ENCODE peak calls at places on chromosome 12, in six cellular contexts. B, C, L, J, M and D are unnamed samples. For H3K4me1, the result is how much of the 10 kb centered on the place peaks cover.

GRCh38 chr12:10285919-10286318 is 21.8 kb upstream of the KLRD1 start:
- DNase-seq in M (no peak), B (no peak), J (no peak), L (no peak), C (no peak), D (no peak)

GRCh38 chr12:112159146-112159541 is 33.8 kb downstream of the TRAFD1 start:
- DNase-seq in M (no peak), J (no peak), L (no peak), B (no peak), C (no peak), D (no peak)

GRCh38 chr12:64665506-64665905 is 55.2 kb downstream of the RASSF3 start:
- DNase-seq in B (no peak), L (no peak), C (no peak), J (no peak), M (peak), D (peak)

GRCh38 chr12:76535170-76535569 is 24.4 kb downstream of the OSBPL8 start:
- DNase-seq in L (no peak), B (no peak), J (no peak), M (no peak), C (no peak), D (no peak)

GRCh38 chr12:64819816-64820402 is 4.5 kb upstream of the TBC1D30 start:
- DNase-seq in L (no peak), C (no peak), B (no peak), M (no peak), J (no peak), D (no peak)

GRCh38 chr12:16184691-16185090 is 92.8 kb downstream of the SLC15A5 start:
- DNase-seq in C (no peak), L (no peak), J (no peak), B (no peak), M (no peak), D (no peak)

GRCh38 chr12:52436000-52436827 is 2.0 kb upstream of the KRT75 start:
- DNase-seq in L (no peak), J (no peak), M (peak), C (peak), B (no peak), D (no peak)

GRCh38 chr12:20368653-20369163 is 371 bp downstream of the PDE3A start:
- DNase-seq in J (no peak), B (no peak), C (peak), L (peak), M (peak), D (peak)

GRCh38 chr12:50788562-50788961 is 24.7 kb downstream of the ATF1 start:
- DNase-seq in M (no peak), B (no peak), C (peak), L (no peak), J (peak), D (peak)

GRCh38 chr12:92828565-92828964 is 100.5 kb downstream of the EEA1 start:
- DNase-seq in C (no peak), J (no peak), L (no peak), B (no peak), M (no peak), D (no peak)

GRCh38 chr12:14403711-14404164 is 38.3 kb downstream of the ATF7IP start:
- DNase-seq in J (no peak), M (no peak), B (no peak), C (peak), L (no peak), D (peak)

GRCh38 chr12:89731614-89732013 is 23.0 kb upstream of the ATP2B1 start:
- DNase-seq in B (no peak), L (no peak), C (peak), J (no peak), M (no peak), D (peak)

GRCh38 chr12:107503851-107504502 is 181.6 kb upstream of the PWP1 start:
- DNase-seq in J (no peak), C (peak), L (no peak), B (no peak), M (no peak), D (no peak)

GRCh38 chr12:122646568-122647220 is 56.5 kb downstream of the HCAR2 start:
- DNase-seq in B (no peak), L (no peak), M (no peak), J (peak), C (peak), D (peak)

DNA sequence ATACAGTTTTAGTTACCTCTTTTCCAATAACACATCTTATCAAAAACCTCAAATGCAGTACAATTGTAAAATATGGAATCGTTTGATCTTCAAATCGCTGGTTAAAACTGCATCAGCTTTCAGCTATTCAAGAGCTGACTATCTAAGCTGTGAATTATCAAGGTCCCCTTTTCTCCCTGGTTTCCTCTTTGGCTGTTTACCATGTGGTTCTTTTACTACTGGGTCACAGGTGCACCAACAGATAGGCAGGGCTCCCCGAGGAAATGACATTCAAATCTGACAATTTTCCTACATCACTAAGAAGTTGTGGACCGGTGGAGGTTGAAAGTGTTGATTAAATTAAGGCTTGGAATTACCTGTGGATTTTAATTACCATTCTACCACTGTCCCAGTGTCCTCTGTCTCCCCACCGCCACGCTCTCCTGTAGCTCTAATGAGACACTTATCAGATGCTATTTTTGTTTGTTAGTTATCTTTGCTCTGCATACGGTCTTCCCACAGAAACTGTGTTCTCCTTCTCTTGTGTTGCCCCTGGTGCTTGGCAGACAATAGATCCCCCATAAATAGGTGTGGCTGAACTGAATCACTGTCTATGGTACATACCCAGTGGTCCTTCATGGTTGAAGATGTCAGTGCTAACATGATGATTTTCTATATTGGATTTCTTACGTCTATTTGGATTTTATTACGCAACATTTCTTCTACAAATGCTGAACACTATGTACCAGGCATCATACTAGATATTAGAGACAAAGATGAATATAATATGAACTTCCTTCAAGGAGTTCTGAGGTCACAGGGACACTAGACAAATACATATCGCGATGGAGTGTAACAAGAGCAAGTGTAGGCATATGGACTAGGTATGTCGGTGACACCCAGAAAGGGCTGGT is 20.9 kb upstream of the PLXNC1 start:
- DNase-seq in L (no peak), J (no peak), C (no peak), M (no peak), B (no peak), D (no peak)
- H3K14ac ChIP-seq in L (no peak), J (no peak), C (no peak), M (no peak), B (no peak), D (no peak)

GRCh38 chr12:121288158-121288848 is 8.2 kb downstream of the CAMKK2 start:
- DNase-seq in J (no peak), L (no peak), C (no peak), M (no peak), B (no peak), D (no peak)
- H3K4me1 ChIP-seq in J (under half), L (under half), C (under half), M (under half), B (under half), D (under half)

GRCh38 chr12:131622422-131622955 is 88.4 kb upstream of the SFSWAP start:
- DNase-seq in M (no peak), C (no peak), J (no peak), B (no peak), L (no peak), D (no peak)
- H2AK5ac ChIP-seq in M (no peak), C (no peak), J (no peak), B (peak), L (peak), D (no peak)

DNA sequence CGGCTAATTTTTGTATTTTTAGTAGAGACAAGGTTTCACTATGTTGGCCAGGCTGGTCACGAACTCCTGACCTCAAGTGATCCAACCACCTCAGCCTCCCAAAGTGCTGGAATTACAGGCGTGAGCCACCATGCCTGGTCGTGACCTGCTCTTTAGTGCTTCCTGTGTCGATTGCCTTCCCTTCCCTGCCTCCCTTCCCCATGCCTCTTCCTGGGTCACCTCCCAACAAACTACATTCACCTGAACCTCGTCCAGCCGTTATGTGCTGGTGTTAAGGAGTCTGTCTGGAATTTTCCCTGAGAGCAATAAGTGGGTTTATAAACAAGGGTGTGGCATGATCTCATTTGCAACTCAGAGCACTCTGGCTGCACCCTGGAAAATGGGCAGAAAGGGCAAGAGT is 32.1 kb upstream of the C12orf76 start:
- DNase-seq in C (no peak), B (no peak), J (no peak), L (no peak), M (no peak), D (no peak)
- H3K14ac ChIP-seq in C (no peak), B (no peak), J (no peak), L (no peak), M (no peak), D (no peak)

DNA sequence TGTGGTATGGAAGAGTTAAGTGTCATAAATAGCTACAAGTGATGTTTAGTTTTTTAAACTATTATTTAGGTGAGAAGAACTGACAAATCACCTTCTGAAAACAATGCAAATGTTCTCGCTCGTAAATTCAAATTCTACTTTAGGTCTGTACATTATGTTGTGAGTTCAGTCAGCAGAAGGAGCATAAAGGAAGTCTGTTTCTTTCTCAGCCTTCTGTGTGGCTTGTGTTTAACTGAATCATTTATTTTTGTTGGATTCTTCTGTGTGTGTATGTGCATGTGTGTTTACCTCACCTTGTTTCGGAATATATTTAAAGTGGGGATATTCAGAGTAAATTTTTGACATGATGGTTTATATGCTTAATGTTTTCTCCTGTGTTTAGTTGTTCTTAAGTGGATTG is 285.9 kb downstream of the TMTC2 start:
- DNase-seq in B (no peak), L (no peak), C (no peak), M (no peak), J (no peak), D (no peak)
- H3K4me1 ChIP-seq in B (under half), L (under half), C (under half), M (under half), J (under half), D (under half)

GRCh38 chr12:32896438-32897275 is at the start of gene PKP2:
- DNase-seq in J (peak), B (peak), L (peak), M (peak), C (no peak), D (peak)

GRCh38 chr12:32894566-32894965 is 2.0 kb downstream of the PKP2 start:
- DNase-seq in B (no peak), L (no peak), C (no peak), J (no peak), M (no peak), D (no peak)

GRCh38 chr12:32895688-32896437 is 714 bp downstream of the PKP2 start:
- DNase-seq in M (peak), J (no peak), B (no peak), L (no peak), C (no peak), D (peak)

GRCh38 chr12:32897276-32897615 is 669 bp upstream of the PKP2 start:
- DNase-seq in B (no peak), L (no peak), C (no peak), M (no peak), J (no peak), D (no peak)

GRCh38 chr12:32897688-32898573 is 1.4 kb upstream of the PKP2 start:
- DNase-seq in C (no peak), B (no peak), J (no peak), L (no peak), M (no peak), D (no peak)
- H2AK5ac ChIP-seq in C (no peak), B (peak), J (no peak), L (no peak), M (no peak), D (no peak)